ENCODE peak calls at places on chromosomes 7 and 10, in four cellular contexts. G is PC-9; Y is CD8-positive, alpha-beta T cell; B is cardiac muscle cell. D is an unnamed sample.

GRCh38 chr10:77575271-77576006 is 62.2 kb downstream of the KCNMA1 start:
- DNase-seq in B (no peak), G (no peak), Y (no peak), D (no peak)

GRCh38 chr7:50591480-50592438 is 26.6 kb upstream of the DDC start:
- DNase-seq in G (no peak), Y (no peak), B (no peak), D (no peak)

GRCh38 chr7:109763611-109764010 is 1193.9 kb downstream of the DNAJB9 start:
- DNase-seq in B (no peak), G (no peak), Y (no peak), D (no peak)

GRCh38 chr7:13021566-13021965 is 334.1 kb downstream of the ARL4A start:
- DNase-seq in B (no peak), G (no peak), Y (no peak), D (no peak)

GRCh38 chr7:142263598-142264380 is 5.9 kb upstream of the PRSS58 start:
- DNase-seq in G (no peak), Y (no peak), B (peak), D (no peak)

GRCh38 chr10:22427890-22428571 is 82.7 kb downstream of the SPAG6 start:
- DNase-seq in Y (no peak), B (peak), G (peak), D (no peak)

GRCh38 chr10:45211576-45211975 is 103.8 kb downstream of the OR13A1 start:
- DNase-seq in G (no peak), Y (no peak), B (no peak), D (no peak)

GRCh38 chr7:11436773-11437524 is 395.0 kb downstream of the THSD7A start:
- DNase-seq in G (no peak), Y (no peak), B (no peak), D (no peak)

GRCh38 chr7:23852135-23852534 is 142.1 kb downstream of the STK31 start:
- DNase-seq in B (no peak), Y (no peak), G (no peak), D (no peak)

GRCh38 chr10:93876391-93876790 is 17.4 kb upstream of the SLC35G1 start:
- DNase-seq in G (no peak), Y (no peak), B (no peak), D (no peak)

GRCh38 chr7:64849250-64849923 is 53.7 kb upstream of the ZNF273 start:
- DNase-seq in Y (no peak), B (peak), G (peak), D (no peak)

GRCh38 chr10:85447690-85448089 is 918.9 kb downstream of the GRID1 start:
- DNase-seq in B (no peak), G (no peak), Y (no peak), D (no peak)

GRCh38 chr7:148031816-148032215 is 558.8 kb upstream of the C7orf33 start:
- DNase-seq in Y (no peak), G (no peak), B (no peak), D (no peak)

GRCh38 chr10:67780759-67781538 is 57.0 kb downstream of the DNAJC12 start:
- DNase-seq in G (no peak), Y (no peak), B (no peak), D (no peak)

GRCh38 chr7:5077740-5078139 is 32.1 kb downstream of the RBAK start:
- DNase-seq in G (no peak), Y (no peak), B (no peak), D (no peak)

GRCh38 chr7:99196536-99197288 is 11.2 kb downstream of the KPNA7 start:
- DNase-seq in G (no peak), B (peak), Y (no peak), D (no peak)

GRCh38 chr7:28410628-28411578 is 1.4 kb upstream of the CREB5 start:
- DNase-seq in B (peak), G (no peak), Y (no peak), D (peak)

GRCh38 chr7:94394399-94395140 is at the start of gene COL1A2:
- DNase-seq in B (peak), Y (no peak), G (no peak), D (peak)

GRCh38 chr7:68266004-68266579 is 1269.5 kb downstream of the TYW1 start:
- DNase-seq in G (no peak), Y (no peak), B (no peak), D (no peak)

GRCh38 chr7:140623995-140624902 is 16.4 kb downstream of the DENND2A start:
- DNase-seq in Y (no peak), G (peak), B (no peak), D (no peak)

GRCh38 chr10:34954142-34954541 is 136.0 kb downstream of the CUL2 start:
- DNase-seq in Y (no peak), B (no peak), G (peak), D (peak)

GRCh38 chr10:64156131-64156530 is 634.9 kb downstream of the REEP3 start:
- DNase-seq in B (no peak), Y (no peak), G (no peak), D (no peak)

GRCh38 chr10:24153016-24153415 is 55.9 kb upstream of the KIAA1217 start:
- DNase-seq in Y (no peak), G (no peak), B (no peak), D (no peak)

GRCh38 chr10:103661951-103662405 is 168.5 kb downstream of the NEURL1 start:
- DNase-seq in Y (no peak), B (no peak), G (no peak), D (no peak)

GRCh38 chr7:128217972-128218652 is 23.0 kb upstream of the LEP start:
- DNase-seq in Y (no peak), G (no peak), B (no peak), D (no peak)
- TF ChIP-seq CTCF in Y (no peak), G (no peak), B (peak), D (peak)

GRCh38 chr10:132446661-132447445 is 49.9 kb downstream of the PWWP2B start:
- DNase-seq in G (peak), B (peak), Y (peak), D (no peak)
- TF ChIP-seq CTCF in G (peak), B (peak), Y (peak), D (peak)

GRCh38 chr10:6112893-6113292 is 24.1 kb downstream of the RBM17 start:
- DNase-seq in B (no peak), Y (no peak), G (no peak), D (no peak)

GRCh38 chr10:6108072-6108471 is 19.2 kb downstream of the RBM17 start:
- DNase-seq in Y (no peak), B (no peak), G (no peak), D (no peak)

GRCh38 chr10:6110136-6110535 is 21.3 kb downstream of the RBM17 start:
- DNase-seq in Y (no peak), G (no peak), B (no peak), D (no peak)

GRCh38 chr10:6109444-6109775 is 20.6 kb downstream of the RBM17 start:
- DNase-seq in B (no peak), G (no peak), Y (no peak), D (no peak)

DNA sequence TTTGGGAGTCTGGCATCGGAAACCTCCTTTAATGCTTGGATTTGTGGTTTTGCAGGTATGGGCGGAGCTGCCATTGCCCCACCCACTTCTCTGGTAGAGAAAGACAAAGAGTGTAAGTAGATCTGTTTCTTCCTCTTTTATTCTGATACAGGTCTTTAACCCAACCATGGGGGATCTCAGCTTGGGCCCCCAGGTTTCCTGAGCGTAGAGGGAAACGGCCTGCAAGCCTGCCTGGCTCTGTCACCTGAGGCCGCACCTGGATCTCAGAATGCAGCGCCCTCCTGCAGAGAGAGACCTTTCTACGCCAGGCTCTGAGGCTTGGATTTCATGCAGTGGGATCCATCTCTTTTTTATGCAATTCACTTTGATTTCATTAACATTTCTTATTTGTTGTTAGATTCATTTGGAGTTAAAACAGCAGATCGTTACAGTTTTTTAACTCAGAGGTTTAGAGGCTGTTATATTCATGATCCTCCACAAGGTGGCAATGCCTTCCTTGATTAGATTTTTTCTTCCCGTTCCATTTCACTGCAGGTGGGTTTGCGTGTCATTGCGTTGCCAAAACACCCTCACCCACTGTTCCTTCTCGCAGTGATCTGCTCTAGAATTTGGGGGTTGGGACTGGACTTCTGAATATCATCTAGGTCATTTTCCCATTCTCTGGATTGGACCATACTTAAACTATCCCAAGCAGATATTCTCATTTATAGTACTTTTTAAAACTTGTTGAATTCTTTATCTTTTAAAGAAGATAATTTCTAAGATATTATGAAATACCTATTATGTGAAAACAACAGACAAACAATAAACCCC is 20.0 kb downstream of the RBM17 start:
- DNase-seq in Y (no peak), B (peak), G (peak), D (no peak)
- TF ChIP-seq CTCF in Y (peak), B (peak), G (peak), D (peak)

GRCh38 chr7:40186586-40186985 is 51.8 kb downstream of the SUGCT start:
- DNase-seq in B (no peak), Y (no peak), G (no peak), D (no peak)
- TF ChIP-seq CTCF in B (no peak), Y (no peak), G (no peak), D (no peak)

GRCh38 chr7:87345166-87345927 is at the start of gene CROT:
- DNase-seq in G (peak), B (peak), Y (peak), D (peak)
- TF ChIP-seq CTCF in G (no peak), B (no peak), Y (no peak), D (no peak)

DNA sequence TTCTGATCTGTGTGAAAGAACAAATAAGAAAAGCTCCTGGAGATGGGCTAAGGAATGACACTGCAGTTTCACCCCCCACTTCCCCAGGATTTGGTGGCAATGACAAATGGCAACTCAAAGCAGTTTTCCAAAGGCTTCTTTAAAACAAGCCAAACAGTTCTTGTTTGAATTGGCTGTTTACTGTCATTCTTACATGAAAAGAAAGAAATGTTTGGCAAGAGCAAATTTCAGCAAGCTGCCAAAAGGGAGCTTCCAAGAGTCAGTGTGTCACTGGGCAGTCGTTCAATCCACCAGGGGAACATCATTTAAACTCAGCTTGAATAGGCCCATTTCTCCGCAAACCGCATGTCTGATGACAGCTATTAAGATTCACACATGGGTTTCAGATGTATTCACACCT is 119.0 kb upstream of the RHOBTB1 start:
- DNase-seq in G (no peak), B (peak), Y (no peak), D (no peak)
- TF ChIP-seq CTCF in G (no peak), B (no peak), Y (no peak), D (no peak)

D was measured in mesothelial cell of epicardium.